ENCODE peak calls at places on chromosomes 4 and X, in nine cellular contexts. A, N, V, I, R, M, H, C and E are unnamed samples.

GRCh38 chr4:139943277-139943676 is 210.7 kb downstream of the MAML3 start:
- DNase-seq in N (no peak), R (no peak), I (no peak), A (no peak), M (no peak), C (no peak), V (no peak), H (no peak), E (no peak)

GRCh38 chrX:139920306-139920705 is 12.5 kb downstream of the ATP11C start:
- DNase-seq in I (no peak), N (no peak), V (no peak), M (no peak), H (no peak), A (no peak), C (no peak), R (no peak), E (no peak)

GRCh38 chr4:47499705-47500104 is 14.6 kb downstream of the ATP10D start:
- DNase-seq in C (no peak), N (no peak), H (no peak), V (peak), I (peak), A (no peak), R (no peak), M (no peak), E (no peak)

GRCh38 chr4:21655100-21655499 is 293.5 kb downstream of the KCNIP4 start:
- DNase-seq in H (no peak), A (no peak), R (no peak), M (no peak), I (no peak), N (no peak), C (no peak), V (no peak), E (no peak)

GRCh38 chr4:138979742-138980141 is 35.8 kb upstream of the NOCT start:
- DNase-seq in N (no peak), I (no peak), V (no peak), R (no peak), M (no peak), A (no peak), H (no peak), C (no peak), E (no peak)

GRCh38 chr4:169274033-169274432 is 3.3 kb upstream of the SH3RF1 start:
- DNase-seq in M (no peak), N (no peak), C (no peak), R (no peak), I (no peak), H (no peak), V (no peak), A (no peak), E (no peak)

GRCh38 chrX:105210258-105210657 is 10.2 kb downstream of the TEX13A start:
- DNase-seq in I (no peak), N (no peak), A (no peak), V (no peak), M (no peak), H (no peak), C (no peak), R (no peak), E (no peak)

GRCh38 chr4:99844048-99844447 is 27.4 kb downstream of the DAPP1 start:
- DNase-seq in V (no peak), A (no peak), I (no peak), R (no peak), C (no peak), H (no peak), M (no peak), N (no peak), E (no peak)

GRCh38 chrX:134246282-134246681 is 9.3 kb downstream of the CCDC160 start:
- DNase-seq in N (no peak), C (no peak), M (no peak), V (no peak), I (peak), A (no peak), H (no peak), R (no peak), E (no peak)

GRCh38 chr4:83013931-83014330 is 3.3 kb upstream of the LIN54 start:
- DNase-seq in C (no peak), N (no peak), R (no peak), M (no peak), H (no peak), I (no peak), V (no peak), A (no peak), E (no peak)

GRCh38 chrX:134692990-134693389 is 34.7 kb upstream of the PLAC1 start:
- DNase-seq in H (no peak), M (no peak), C (no peak), V (peak), A (no peak), N (no peak), I (no peak), R (no peak), E (peak)

GRCh38 chr4:177282284-177282683 is 27.4 kb upstream of the NEIL3 start:
- DNase-seq in I (no peak), H (no peak), M (no peak), V (no peak), C (no peak), R (no peak), N (no peak), A (no peak), E (no peak)

GRCh38 chr4:33060873-33061542 is 2340.8 kb downstream of the PCDH7 start:
- DNase-seq in R (no peak), I (peak), A (no peak), N (peak), V (peak), M (peak), C (peak), H (peak), E (no peak)

GRCh38 chrX:72308566-72309296 is 3.0 kb upstream of the CITED1 start:
- DNase-seq in A (no peak), V (peak), C (peak), I (no peak), R (no peak), H (peak), M (peak), N (peak), E (peak)

GRCh38 chr4:6443035-6444023 is 29.1 kb downstream of the PPP2R2C start:
- DNase-seq in V (no peak), C (no peak), H (no peak), M (no peak), R (no peak), A (no peak), N (no peak), I (no peak), E (no peak)

GRCh38 chrX:131987252-131987651 is 35.9 kb upstream of the STK26 start:
- DNase-seq in M (no peak), H (no peak), C (no peak), N (no peak), R (no peak), A (no peak), V (no peak), I (peak), E (no peak)

GRCh38 chrX:41559235-41559634 is 112.1 kb downstream of the NYX start:
- DNase-seq in H (no peak), M (no peak), A (no peak), C (no peak), R (no peak), I (no peak), N (no peak), V (no peak), E (no peak)

GRCh38 chr4:8439914-8440490 is 521 bp downstream of the ACOX3 start:
- DNase-seq in M (no peak), V (no peak), A (no peak), H (no peak), I (peak), C (no peak), R (no peak), N (no peak), E (no peak)

GRCh38 chr4:78439328-78439727 is 112.2 kb upstream of the ANXA3 start:
- DNase-seq in R (no peak), V (no peak), I (no peak), A (no peak), M (peak), N (no peak), C (no peak), H (no peak), E (no peak)

GRCh38 chr4:12724520-12724919 is 759.6 kb downstream of the RAB28 start:
- DNase-seq in N (no peak), C (no peak), R (no peak), I (peak), H (peak), M (no peak), V (no peak), A (no peak), E (no peak)

GRCh38 chr4:154877110-154877760 is 96.2 kb downstream of the RBM46 start:
- DNase-seq in V (peak), I (no peak), R (no peak), N (peak), A (no peak), M (peak), C (no peak), H (peak), E (no peak)

GRCh38 chrX:153684447-153685178 is 3.1 kb upstream of the SLC6A8 start:
- DNase-seq in R (no peak), N (no peak), A (no peak), M (no peak), C (no peak), H (no peak), I (no peak), V (no peak), E (no peak)

GRCh38 chr4:26692014-26692726 is 108.3 kb downstream of the TBC1D19 start:
- DNase-seq in N (no peak), C (no peak), I (no peak), H (no peak), R (no peak), M (no peak), A (no peak), V (peak), E (peak)

GRCh38 chrX:51395807-51396728 is 63.4 kb downstream of the NUDT10 start:
- DNase-seq in V (no peak), N (peak), C (no peak), H (no peak), R (peak), I (peak), A (peak), M (no peak), E (peak)

GRCh38 chr4:86498560-86499166 is 95.5 kb upstream of the PTPN13 start:
- DNase-seq in M (peak), C (no peak), N (peak), A (no peak), R (no peak), V (peak), I (peak), H (peak), E (peak)

GRCh38 chrX:39196192-39197102 is 395.2 kb downstream of the MID1IP1 start:
- DNase-seq in H (no peak), M (peak), R (peak), V (peak), C (no peak), A (peak), N (peak), I (peak), E (peak)

GRCh38 chr4:82833696-82834313 is 35.2 kb upstream of the SCD5 start:
- DNase-seq in R (no peak), I (no peak), A (no peak), N (peak), H (peak), M (peak), V (peak), C (no peak), E (peak)

GRCh38 chr4:188976644-188977115 is 837.4 kb downstream of the TRIML1 start:
- DNase-seq in V (peak), M (no peak), I (peak), R (no peak), H (peak), A (no peak), N (peak), C (no peak), E (peak)

GRCh38 chrX:11351375-11352295 is 58.4 kb downstream of the AMELX start:
- DNase-seq in I (no peak), N (no peak), C (peak), A (no peak), R (no peak), H (no peak), V (peak), M (no peak), E (no peak)

GRCh38 chrX:131728295-131729145 is 184.6 kb downstream of the OR13H1 start:
- DNase-seq in C (peak), H (no peak), A (no peak), I (peak), M (no peak), V (peak), R (no peak), N (no peak), E (no peak)

GRCh38 chrX:122777766-122778165 is 406.3 kb upstream of the GRIA3 start:
- DNase-seq in H (no peak), V (no peak), A (no peak), N (no peak), C (no peak), M (no peak), R (no peak), I (no peak), E (no peak)